ENCODE peak calls at places on chromosome 7, in ten cellular contexts. T, I, M, S, F, B, R, Z, W and E are unnamed samples.

GRCh38 chr7:116706668-116707126 is 34.7 kb downstream of the MET start:
- DNase-seq in T (peak), I (no peak), M (no peak), S (no peak), F (peak), B (no peak), R (peak), Z (no peak), W (no peak), E (no peak)

GRCh38 chr7:12637819-12638592 is 49.4 kb upstream of the ARL4A start:
- DNase-seq in T (no peak), I (no peak), M (no peak), S (no peak), F (no peak), B (no peak), R (no peak), Z (no peak), W (no peak), E (no peak)

GRCh38 chr7:140641532-140642191 is 1.0 kb upstream of the DENND2A start:
- DNase-seq in T (no peak), I (no peak), M (no peak), S (no peak), F (no peak), B (no peak), R (no peak), Z (no peak), W (no peak), E (no peak)

GRCh38 chr7:150451833-150452431 is 1.5 kb downstream of the GIMAP8 start:
- DNase-seq in T (no peak), I (no peak), M (no peak), S (no peak), F (no peak), B (no peak), R (no peak), Z (no peak), W (no peak), E (no peak)

GRCh38 chr7:100019908-100020307 is 4.5 kb downstream of the ZKSCAN1 start:
- DNase-seq in T (no peak), I (no peak), M (no peak), S (no peak), F (no peak), B (no peak), R (no peak), Z (no peak), W (peak), E (no peak)

GRCh38 chr7:9978111-9979064 is 995.3 kb upstream of the PHF14 start:
- DNase-seq in T (no peak), I (no peak), M (no peak), S (no peak), F (no peak), B (no peak), R (no peak), Z (no peak), W (peak), E (no peak)

GRCh38 chr7:120856198-120856597 is 1.7 kb downstream of the TSPAN12 start:
- DNase-seq in T (no peak), I (no peak), M (no peak), S (no peak), F (no peak), B (no peak), R (no peak), Z (no peak), W (no peak), E (no peak)

GRCh38 chr7:112025556-112025955 is 180.6 kb downstream of the DOCK4 start:
- DNase-seq in T (no peak), I (no peak), M (no peak), S (no peak), F (no peak), B (no peak), R (no peak), Z (no peak), W (no peak), E (no peak)

GRCh38 chr7:87435546-87435945 is 39.9 kb downstream of the ABCB4 start:
- DNase-seq in T (no peak), I (no peak), M (no peak), S (no peak), F (no peak), B (no peak), R (peak), Z (no peak), W (no peak), E (no peak)

GRCh38 chr7:81014266-81014665 is 95.4 kb upstream of the SEMA3C start:
- DNase-seq in T (no peak), I (no peak), M (no peak), S (no peak), F (no peak), B (no peak), R (no peak), Z (no peak), W (no peak), E (no peak)

GRCh38 chr7:77246031-77246430 is 46.4 kb upstream of the FGL2 start:
- DNase-seq in T (no peak), I (no peak), M (no peak), S (no peak), F (no peak), B (no peak), R (no peak), Z (no peak), W (peak), E (no peak)

GRCh38 chr7:2932761-2933251 is 88.7 kb upstream of the GNA12 start:
- DNase-seq in T (no peak), I (no peak), M (no peak), S (no peak), F (no peak), B (no peak), R (no peak), Z (no peak), W (no peak), E (no peak)

GRCh38 chr7:14420768-14421167 is 431.3 kb upstream of the ETV1 start:
- DNase-seq in T (no peak), I (no peak), M (no peak), S (no peak), F (no peak), B (no peak), R (no peak), Z (no peak), W (no peak), E (no peak)